ENCODE peak calls at places on chromosomes 12 and 14, in five cellular contexts. R is cardiac muscle cell, J is tibial nerve, Y is ovary, V is islet precursor cell. U is an unnamed sample.

GRCh38 chr12:11731042-11731357 is 81.5 kb downstream of the ETV6 start:
- DNase-seq in R (no peak), J (no peak), Y (no peak), V (no peak), U (no peak)

GRCh38 chr12:80778005-80778541 is 61.4 kb downstream of the MYF5 start:
- DNase-seq in R (peak), J (peak), Y (peak), V (peak), U (peak)

GRCh38 chr14:93120952-93121834 is 5.5 kb upstream of the ITPK1 start:
- DNase-seq in R (no peak), J (no peak), Y (no peak), V (no peak), U (no peak)

GRCh38 chr12:82696543-82696942 is 9.8 kb downstream of the TMTC2 start:
- DNase-seq in R (no peak), J (no peak), Y (no peak), V (no peak), U (no peak)

GRCh38 chr12:93347054-93347786 is 30.5 kb upstream of the NUDT4 start:
- DNase-seq in R (no peak), J (no peak), Y (no peak), V (no peak), U (no peak)

GRCh38 chr12:6384499-6385436 is 806 bp downstream of the LTBR start:
- DNase-seq in R (no peak), J (no peak), Y (peak), V (peak), U (peak)

GRCh38 chr12:126483145-126484068 is 1418.2 kb downstream of the AACS start:
- DNase-seq in R (no peak), J (no peak), Y (no peak), V (no peak), U (peak)

GRCh38 chr12:76143343-76144252 is 59.1 kb upstream of the NAP1L1 start:
- DNase-seq in R (peak), J (no peak), Y (no peak), V (no peak), U (no peak)

GRCh38 chr14:100025111-100025510 is 40.1 kb upstream of the EVL start:
- DNase-seq in R (peak), J (no peak), Y (no peak), V (peak), U (peak)

GRCh38 chr12:97639702-97640101 is 177.1 kb downstream of the RMST start:
- DNase-seq in R (no peak), J (no peak), Y (no peak), V (peak), U (no peak)

GRCh38 chr12:14554281-14555008 is 13.2 kb downstream of the PLBD1 start:
- DNase-seq in R (peak), J (peak), Y (peak), V (peak), U (peak)

U was measured in MCF 10A.